ENCODE peak calls at places on chromosomes 1 and 21, in five cellular contexts. A, O, H, Z and P are unnamed samples.

GRCh38 chr1:34125721-34126380 is 39.2 kb downstream of the CSMD2 start:
- DNase-seq in A (no peak), Z (no peak), O (no peak), H (no peak), P (no peak)

GRCh38 chr1:228162286-228163003 is 3.2 kb upstream of the IBA57 start:
- DNase-seq in O (no peak), H (peak), Z (peak), A (peak), P (no peak)

GRCh38 chr1:202159534-202160371 is 649 bp downstream of the PTPN7 start:
- DNase-seq in O (no peak), A (no peak), Z (no peak), H (no peak), P (no peak)

GRCh38 chr1:59198565-59198964 is 98.3 kb upstream of the FGGY start:
- DNase-seq in A (no peak), O (no peak), Z (no peak), H (peak), P (no peak)

GRCh38 chr1:7042322-7043231 is 257.3 kb downstream of the CAMTA1 start:
- DNase-seq in A (no peak), O (no peak), H (peak), Z (no peak), P (peak)

GRCh38 chr1:169106921-169107672 is 607 bp downstream of the ATP1B1 start:
- DNase-seq in O (no peak), Z (no peak), A (peak), H (peak), P (peak)

GRCh38 chr21:16082038-16082816 is 352.4 kb downstream of the USP25 start:
- DNase-seq in Z (no peak), A (no peak), O (no peak), H (peak), P (peak)

GRCh38 chr1:245571872-245572294 is 417.1 kb downstream of the KIF26B start:
- DNase-seq in H (no peak), Z (no peak), O (no peak), A (no peak), P (no peak)

GRCh38 chr1:100627018-100627716 is 89.2 kb downstream of the GPR88 start:
- DNase-seq in A (no peak), H (peak), O (no peak), Z (no peak), P (peak)

GRCh38 chr1:153232553-153232952 is 15.2 kb downstream of the PRR9 start:
- DNase-seq in A (no peak), Z (no peak), O (no peak), H (no peak), P (no peak)

GRCh38 chr1:101781437-101781836 is 215.3 kb downstream of the OLFM3 start:
- DNase-seq in O (peak), H (peak), Z (no peak), A (no peak), P (no peak)

GRCh38 chr1:20366076-20366765 is 75.5 kb downstream of the VWA5B1 start:
- DNase-seq in A (no peak), H (no peak), Z (peak), O (no peak), P (no peak)

GRCh38 chr1:222106369-222106768 is 364.5 kb upstream of the DUSP10 start:
- DNase-seq in Z (no peak), A (peak), O (no peak), H (no peak), P (no peak)

GRCh38 chr1:158952416-158952815 is 21.1 kb downstream of the PYHIN1 start:
- DNase-seq in A (no peak), H (no peak), Z (no peak), O (no peak), P (no peak)

GRCh38 chr1:1411626-1412025 is 4.5 kb upstream of the MRPL20 start:
- DNase-seq in H (no peak), Z (no peak), A (no peak), O (no peak), P (no peak)

GRCh38 chr1:46520063-46520911 is 30.7 kb downstream of the DMBX1 start:
- DNase-seq in H (peak), O (peak), A (no peak), Z (no peak), P (peak)

GRCh38 chr1:173603056-173603591 is at the start of gene SLC9C2:
- DNase-seq in O (no peak), Z (peak), A (no peak), H (peak), P (no peak)

GRCh38 chr1:208069317-208069716 is 158.4 kb upstream of the CD34 start:
- DNase-seq in H (no peak), O (no peak), Z (no peak), A (no peak), P (no peak)

GRCh38 chr21:44018813-44019567 is 6.9 kb downstream of the TRAPPC10 start:
- DNase-seq in Z (no peak), H (no peak), A (no peak), O (no peak), P (no peak)

GRCh38 chr1:219189021-219189824 is 15.5 kb downstream of the LYPLAL1 start:
- DNase-seq in Z (no peak), O (no peak), A (no peak), H (peak), P (peak)

GRCh38 chr1:185317034-185317885 is at the start of gene IVNS1ABP:
- DNase-seq in Z (peak), A (peak), H (peak), O (peak), P (peak)

GRCh38 chr1:6006882-6007281 is 14.7 kb upstream of the NPHP4 start:
- DNase-seq in Z (no peak), H (no peak), O (no peak), A (peak), P (no peak)

GRCh38 chr1:21871943-21872342 is 59.9 kb downstream of the LDLRAD2 start:
- DNase-seq in Z (no peak), A (no peak), H (no peak), O (peak), P (no peak)

GRCh38 chr1:169044296-169044695 is 62.2 kb upstream of the ATP1B1 start:
- DNase-seq in O (no peak), Z (no peak), A (no peak), H (peak), P (no peak)

GRCh38 chr21:39670741-39671140 is 58.0 kb downstream of the B3GALT5 start:
- DNase-seq in A (no peak), O (no peak), H (no peak), Z (no peak), P (no peak)

GRCh38 chr1:51926171-51926812 is 47.8 kb upstream of the NRDC start:
- DNase-seq in O (peak), A (no peak), Z (no peak), H (peak), P (peak)

GRCh38 chr1:89604414-89604735 is 28.5 kb upstream of the LRRC8C start:
- DNase-seq in A (no peak), H (no peak), Z (no peak), O (no peak), P (no peak)

GRCh38 chr21:33789697-33790096 is 125.9 kb downstream of the ATP5PO start:
- DNase-seq in H (peak), A (no peak), Z (no peak), O (no peak), P (no peak)

GRCh38 chr1:81569761-81570160 is 231.0 kb upstream of the ADGRL2 start:
- DNase-seq in H (no peak), Z (no peak), O (no peak), A (no peak), P (no peak)

GRCh38 chr1:48285525-48285924 is 63.0 kb downstream of the SLC5A9 start:
- DNase-seq in A (no peak), H (no peak), Z (no peak), O (no peak), P (no peak)

GRCh38 chr1:41884256-41885240 is 34.2 kb downstream of the HIVEP3 start:
- DNase-seq in O (no peak), Z (no peak), A (no peak), H (no peak), P (no peak)

GRCh38 chr1:206584265-206584648 is 28.0 kb downstream of the EIF2D start:
- DNase-seq in A (no peak), H (no peak), Z (no peak), O (no peak), P (no peak)

GRCh38 chr1:206581571-206581981 is 30.7 kb downstream of the EIF2D start:
- DNase-seq in H (no peak), Z (no peak), O (no peak), A (no peak), P (no peak)

GRCh38 chr1:206582537-206583460 is 29.5 kb downstream of the EIF2D start:
- DNase-seq in H (no peak), Z (no peak), O (no peak), A (no peak), P (no peak)

GRCh38 chr1:206580438-206581113 is 31.7 kb downstream of the EIF2D start:
- DNase-seq in Z (no peak), A (no peak), O (no peak), H (no peak), P (no peak)

DNA sequence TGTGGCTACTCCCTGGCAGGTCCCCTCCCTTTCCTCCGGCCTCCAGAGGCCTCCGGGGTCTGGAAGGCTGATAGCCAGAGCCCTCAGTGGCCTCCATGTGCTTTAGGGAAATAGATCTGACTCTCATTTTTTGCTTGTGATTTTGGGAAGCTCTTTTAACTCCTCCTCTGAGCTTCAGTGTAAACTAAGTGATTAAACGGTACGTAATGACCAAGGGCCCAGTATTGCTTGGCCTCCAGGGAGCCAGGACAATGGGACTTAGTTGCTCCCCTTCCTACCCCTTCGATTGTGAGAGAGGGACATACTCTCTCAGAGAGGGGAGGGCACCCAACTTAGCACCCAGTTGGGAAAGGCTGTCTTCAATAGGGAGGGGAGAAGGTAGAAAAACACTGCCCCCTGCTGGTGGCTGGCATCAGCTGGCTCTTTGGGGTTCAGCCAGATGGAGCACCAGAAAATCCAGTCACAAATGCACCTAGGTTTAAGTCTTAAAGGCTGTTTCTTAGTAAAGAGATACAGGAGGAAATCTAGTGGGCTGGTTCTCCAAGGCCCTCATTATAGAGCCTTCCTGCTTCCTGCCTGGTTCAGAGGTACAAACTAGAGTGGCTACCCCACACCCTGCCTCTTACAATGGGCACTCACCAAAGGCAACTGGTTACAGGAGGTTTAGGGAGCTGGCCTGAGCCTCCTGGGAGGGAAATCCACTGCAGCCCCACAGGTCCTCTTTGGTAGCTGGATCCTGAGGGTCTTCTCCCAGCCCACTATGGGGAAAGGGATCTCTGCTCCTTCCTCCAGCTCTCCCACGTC is 28.6 kb downstream of the EIF2D start:
- DNase-seq in A (peak), H (peak), O (peak), Z (peak), P (peak)
- TF ChIP-seq CTCF in A (peak), H (peak), O (peak), Z (peak), P (peak)

DNA sequence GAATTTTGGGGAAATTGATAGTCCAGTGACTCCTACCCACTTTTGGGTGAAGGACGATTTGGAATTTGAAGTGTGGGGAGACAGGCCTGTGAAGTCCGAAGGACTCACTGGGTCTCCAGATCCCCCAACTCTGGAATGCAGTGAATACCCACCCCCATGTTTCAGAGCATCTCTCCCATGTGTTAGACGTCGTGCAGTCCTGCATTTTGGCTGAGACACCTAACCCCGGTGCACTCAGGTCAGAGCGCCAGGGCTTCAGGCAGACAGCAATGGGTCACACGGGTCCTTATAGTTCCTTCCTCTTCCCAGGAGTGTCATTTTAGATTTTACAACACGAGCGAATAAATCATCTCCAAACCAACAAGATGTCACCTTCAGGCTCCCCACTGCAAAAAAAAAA is 5.1 kb downstream of the PRRX1 start:
- DNase-seq in H (no peak), O (no peak), Z (no peak), A (no peak), P (no peak)
- TF ChIP-seq CTCF in H (no peak), O (no peak), Z (no peak), A (no peak), P (no peak)

GRCh38 chr1:92080128-92080985 is at the start of gene BTBD8:
- DNase-seq in O (peak), Z (peak), A (peak), H (peak), P (peak)
- TF ChIP-seq CTCF in O (no peak), Z (no peak), A (peak), H (peak), P (peak)

GRCh38 chr1:103788377-103788776 is 38.7 kb downstream of the AMY1C start:
- DNase-seq in O (no peak), H (peak), Z (no peak), A (no peak), P (peak)
- TF ChIP-seq CTCF in O (peak), H (no peak), Z (no peak), A (no peak), P (peak)

GRCh38 chr1:207058878-207059867 is 6.1 kb downstream of the PFKFB2 start:
- DNase-seq in A (no peak), Z (no peak), O (no peak), H (no peak), P (no peak)
- TF ChIP-seq CTCF in A (no peak), Z (no peak), O (no peak), H (no peak), P (peak)

GRCh38 chr1:18670267-18670910 is 39.7 kb downstream of the PAX7 start:
- DNase-seq in H (no peak), A (no peak), Z (no peak), O (no peak), P (no peak)

GRCh38 chr1:18668051-18668450 is 37.4 kb downstream of the PAX7 start:
- DNase-seq in Z (no peak), O (peak), H (no peak), A (no peak), P (no peak)

GRCh38 chr1:18676431-18676830 is 45.8 kb downstream of the PAX7 start:
- DNase-seq in H (no peak), Z (no peak), A (no peak), O (no peak), P (no peak)

GRCh38 chr1:18668750-18669404 is 38.2 kb downstream of the PAX7 start:
- DNase-seq in Z (no peak), O (peak), A (no peak), H (peak), P (no peak)

GRCh38 chr1:18673976-18674375 is 43.3 kb downstream of the PAX7 start:
- DNase-seq in Z (no peak), H (peak), A (no peak), O (no peak), P (no peak)
- TF ChIP-seq CTCF in Z (no peak), H (peak), A (no peak), O (no peak), P (peak)